ENCODE peak calls at places on chromosomes 5 and 9, in seven cellular contexts. V is CD8-positive, alpha-beta T cell; G is cardiac muscle cell; B is CD4-positive, CD25-positive, alpha-beta regulatory T cell; J is ovary; W is fibroblast of lung; U is A549. X is an unnamed sample.
A peak's percentile ranks its signal among the peaks of the same experiment; 100 is the strongest.

GRCh38 chr5:126801992-126802294 is 25.0 kb downstream of the LMNB1 start:
- DNase-seq in G (peak; percentile 79), B (peak; percentile 52), W (peak; percentile 84), J (no peak), U (peak; percentile 41), V (no peak), X (no peak)

GRCh38 chr5:62606878-62607277 is 28.3 kb downstream of the LRRC70 start:
- DNase-seq in V (no peak), B (no peak), G (peak; percentile 85), U (no peak), W (no peak), J (no peak), X (no peak)

GRCh38 chr5:110769282-110769681 is 30.5 kb downstream of the SLC25A46 start:
- DNase-seq in W (peak; percentile 90), U (no peak), V (no peak), G (peak; percentile 84), J (no peak), B (no peak), X (no peak)

GRCh38 chr5:58108507-58108906 is 351.4 kb downstream of the PLK2 start:
- DNase-seq in V (no peak), J (no peak), W (no peak), B (no peak), G (no peak), U (no peak), X (no peak)

GRCh38 chr5:120479066-120479465 is 15.0 kb downstream of the PRR16 start:
- DNase-seq in U (no peak), V (no peak), W (peak; percentile 54), J (no peak), G (peak; percentile 4), B (no peak), X (no peak)

GRCh38 chr5:91235194-91235793 is 147.8 kb downstream of the ARRDC3 start:
- DNase-seq in J (no peak), W (peak; percentile 25), B (no peak), G (no peak), V (no peak), U (no peak), X (no peak)

GRCh38 chr5:72063219-72063819 is 44.0 kb upstream of the MAP1B start:
- DNase-seq in U (peak; percentile 23), J (no peak), B (no peak), G (peak; percentile 56), V (no peak), W (peak; percentile 47), X (no peak)

GRCh38 chr5:176692835-176693476 is 45.7 kb downstream of the TSPAN17 start:
- DNase-seq in V (no peak), J (no peak), W (no peak), B (no peak), U (no peak), G (no peak), X (no peak)

GRCh38 chr5:32692066-32692746 is 18.9 kb upstream of the NPR3 start:
- DNase-seq in U (no peak), G (no peak), W (peak; percentile 60), B (no peak), V (no peak), J (no peak), X (no peak)

GRCh38 chr5:19950897-19951296 is 37.1 kb downstream of the CDH18 start:
- DNase-seq in U (no peak), W (no peak), V (no peak), G (no peak), J (no peak), B (no peak), X (no peak)

GRCh38 chr9:5671711-5672353 is 42.9 kb downstream of the RIC1 start:
- DNase-seq in V (no peak), J (no peak), U (no peak), W (no peak), B (peak; percentile 63), G (no peak), X (no peak)

GRCh38 chr5:54644226-54644625 is 126.7 kb downstream of the SNX18 start:
- DNase-seq in W (peak; percentile 67), B (no peak), J (no peak), V (no peak), U (peak; percentile 3), G (peak; percentile 63), X (no peak)

GRCh38 chr9:36818242-36818938 is 215.7 kb downstream of the PAX5 start:
- DNase-seq in U (no peak), V (no peak), W (no peak), J (peak; percentile 32), B (no peak), G (peak; percentile 6), X (no peak)

GRCh38 chr5:6711409-6712135 is 1.7 kb upstream of the TENT4A start:
- DNase-seq in J (no peak), V (no peak), U (no peak), W (no peak), B (no peak), G (no peak), X (no peak)

GRCh38 chr9:86303316-86303975 is 21.1 kb upstream of the ISCA1 start:
- DNase-seq in B (peak; percentile 34), J (no peak), W (no peak), G (peak; percentile 32), V (peak; percentile 21), U (no peak), X (no peak)

GRCh38 chr5:43772601-43773031 is 169.6 kb downstream of the NNT start:
- DNase-seq in U (peak; percentile 19), J (no peak), G (peak; percentile 90), W (peak; percentile 88), B (no peak), V (no peak), X (no peak)

GRCh38 chr9:98778711-98779530 is 17.4 kb downstream of the ANKS6 start:
- DNase-seq in U (no peak), B (no peak), J (no peak), V (no peak), W (no peak), G (no peak), X (no peak)

GRCh38 chr9:38423939-38424843 is at the start of gene IGFBPL1:
- DNase-seq in U (peak; percentile 47), V (no peak), B (no peak), J (no peak), W (no peak), G (peak; percentile 21), X (no peak)

GRCh38 chr5:179089502-179089901 is 29.3 kb downstream of the ZNF354C start:
- DNase-seq in J (no peak), V (no peak), G (no peak), U (no peak), W (no peak), B (no peak), X (no peak)
- H3K9me3 ChIP-seq in J (peaks cover 18% of the 10 kb centered on the region), V (peaks cover 39% of the 10 kb centered on the region), G (no peaks in the 10 kb centered on the region), U (peaks cover 34% of the 10 kb centered on the region), W (no peaks in the 10 kb centered on the region), B (peaks cover 89% of the 10 kb centered on the region), X (peaks cover 3% of the 10 kb centered on the region)

GRCh38 chr9:128081052-128081451 is 13.0 kb downstream of the SLC25A25 start:
- DNase-seq in J (peak; percentile 87), B (no peak), G (peak; percentile 91), U (no peak), V (no peak), W (peak; percentile 99), X (no peak)
- H3K4me3 ChIP-seq in J (no peak overlapping the region), B (no peak overlapping the region), G (no peak overlapping the region), U (no peak overlapping the region), V (no peak overlapping the region), W (no peak overlapping the region), X (no peak overlapping the region)

GRCh38 chr9:131518553-131518952 is 12.5 kb downstream of the UCK1 start:
- DNase-seq in W (no peak), U (no peak), G (no peak), V (no peak), J (no peak), B (no peak), X (no peak)
- H3K9me3 ChIP-seq in W (no peaks in the 10 kb centered on the region), U (no peaks in the 10 kb centered on the region), G (no peaks in the 10 kb centered on the region), V (no peaks in the 10 kb centered on the region), J (no peaks in the 10 kb centered on the region), B (no peaks in the 10 kb centered on the region), X (no peaks in the 10 kb centered on the region)

GRCh38 chr9:21549890-21550289 is 67.8 kb upstream of the IFNE start:
- DNase-seq in J (no peak), W (no peak), B (no peak), G (no peak), V (no peak), U (no peak), X (no peak)

GRCh38 chr9:21552244-21552825 is 70.2 kb upstream of the IFNE start:
- DNase-seq in J (no peak), W (peak; percentile 16), V (no peak), U (no peak), B (no peak), G (peak; percentile 10), X (no peak)

GRCh38 chr9:21551401-21551800 is 69.3 kb upstream of the IFNE start:
- DNase-seq in V (no peak), J (no peak), U (no peak), G (peak; percentile 22), B (no peak), W (peak; percentile 31), X (no peak)

GRCh38 chr9:21549251-21549765 is 67.2 kb upstream of the IFNE start:
- DNase-seq in J (no peak), G (peak; percentile 97), V (no peak), W (peak; percentile 99), U (peak; percentile 84), B (no peak), X (no peak)

GRCh38 chr9:21550392-21550791 is 68.3 kb upstream of the IFNE start:
- DNase-seq in W (peak; percentile 18), B (no peak), G (peak; percentile 9), V (no peak), U (no peak), J (no peak), X (no peak)
- H3K4me3 ChIP-seq in W (no peak overlapping the region), B (no peak overlapping the region), G (no peak overlapping the region), V (no peak overlapping the region), U (peak overlapping the region; percentile 79), J (no peak overlapping the region), X (no peak overlapping the region)

DNA sequence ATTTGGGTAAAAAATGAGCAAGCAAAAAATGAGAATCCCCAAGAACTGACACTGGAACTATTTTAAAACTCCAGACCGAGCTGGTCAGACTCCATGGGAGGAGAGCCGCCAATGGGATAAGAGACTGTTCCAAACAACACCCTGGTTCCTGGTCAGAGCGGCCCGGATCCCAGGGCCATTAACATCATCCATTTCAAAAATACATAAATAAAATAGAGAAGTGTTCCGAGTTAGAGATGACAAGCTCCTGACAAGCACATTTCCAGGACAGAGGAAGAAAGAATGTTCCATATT is 202.7 kb upstream of the TRIM32 start:
- DNase-seq in U (no peak), J (no peak), V (no peak), W (no peak), B (no peak), G (no peak), X (no peak)
- H3K9me3 ChIP-seq in U (no peaks in the 10 kb centered on the region), J (no peaks in the 10 kb centered on the region), V (no peaks in the 10 kb centered on the region), W (no peaks in the 10 kb centered on the region), B (no peaks in the 10 kb centered on the region), G (no peaks in the 10 kb centered on the region), X (no peaks in the 10 kb centered on the region)

GRCh38 chr9:135443811-135444470 is 35.6 kb upstream of the PPP1R26 start:
- DNase-seq in U (no peak), B (no peak), W (no peak), V (no peak), J (no peak), G (no peak), X (no peak)
- H3K4me3 ChIP-seq in U (no peak overlapping the region), B (no peak overlapping the region), W (no peak overlapping the region), V (no peak overlapping the region), J (no peak overlapping the region), G (no peak overlapping the region), X (no peak overlapping the region)

X was measured in iPS DF 6.9.